ENCODE peak calls at places on chromosomes 7 and 10, in seven cellular contexts. T is neural progenitor cell; P is activated naive CD4-positive, alpha-beta T cell treated with anti-CD3 and anti-CD28 coated beads, Interleukin-2, amount 50 U/mL, for 16 hours; A is HuH-7.5; W is NCI-H1930; R is mammary epithelial cell; S is transverse colon. E is an unnamed sample.

GRCh38 chr7:132865366-132865765 is 216.5 kb downstream of the CHCHD3 start:
- DNase-seq in T (no peak), P (no peak), A (no peak), W (no peak), R (no peak), S (no peak), E (no peak)

GRCh38 chr7:46900312-46901263 is 681.3 kb downstream of the TNS3 start:
- DNase-seq in T (no peak), P (no peak), A (no peak), W (no peak), R (no peak), S (no peak), E (no peak)

GRCh38 chr7:83791737-83792136 is 142.8 kb upstream of the SEMA3E start:
- DNase-seq in T (no peak), P (no peak), A (no peak), W (no peak), R (no peak), S (no peak), E (no peak)

GRCh38 chr7:106143711-106144347 is 31.7 kb upstream of the SYPL1 start:
- DNase-seq in T (peak; percentile 27), P (no peak), A (no peak), W (no peak), R (no peak), S (no peak), E (no peak)

GRCh38 chr10:628386-629045 is 61.0 kb downstream of the DIP2C start:
- DNase-seq in T (no peak), P (no peak), A (no peak), W (no peak), R (no peak), S (no peak), E (no peak)

GRCh38 chr7:116588641-116589594 is 64.1 kb downstream of the CAV1 start:
- DNase-seq in T (peak; percentile 68), P (no peak), A (no peak), W (peak; percentile 35), R (peak; percentile 44), S (no peak), E (no peak)

GRCh38 chr10:4280481-4281206 is 495.6 kb upstream of the KLF6 start:
- DNase-seq in T (no peak), P (no peak), A (no peak), W (no peak), R (peak; percentile 41), S (peak; percentile 44), E (no peak)

GRCh38 chr10:119165171-119166110 is at the start of gene SFXN4:
- DNase-seq in T (peak; percentile 67), P (peak; percentile 84), A (peak; percentile 61), W (peak; percentile 15), R (peak; percentile 48), S (peak; percentile 85), E (no peak)

GRCh38 chr7:7157887-7158271 is 24.5 kb upstream of the C1GALT1 start:
- DNase-seq in T (no peak), P (no peak), A (no peak), W (no peak), R (peak; percentile 59), S (no peak), E (no peak)

GRCh38 chr10:21130683-21131442 is 233.8 kb upstream of the NEBL start:
- DNase-seq in T (no peak), P (no peak), A (no peak), W (no peak), R (no peak), S (no peak), E (no peak)

GRCh38 chr7:142950235-142950634 is 11.0 kb downstream of the LLCFC1 start:
- DNase-seq in T (no peak), P (no peak), A (no peak), W (no peak), R (no peak), S (no peak), E (no peak)

GRCh38 chr10:116848032-116848911 is 1.0 kb upstream of the ENO4 start:
- DNase-seq in T (no peak), P (no peak), A (no peak), W (no peak), R (peak; percentile 61), S (peak; percentile 24), E (no peak)

GRCh38 chr10:42933454-42934340 is 143.2 kb upstream of the RET start:
- DNase-seq in T (peak; percentile 73), P (no peak), A (no peak), W (no peak), R (no peak), S (peak; percentile 50), E (no peak)

GRCh38 chr7:142770720-142771352 is at the start of gene PRSS2:
- DNase-seq in T (no peak), P (no peak), A (no peak), W (no peak), R (no peak), S (no peak), E (no peak)

GRCh38 chr10:50325449-50326188 is 74.3 kb upstream of the ASAH2 start:
- DNase-seq in T (no peak), P (no peak), A (no peak), W (no peak), R (peak; percentile 95), S (peak; percentile 22), E (no peak)

E was measured in NCI-H2081 treated with DMSO at 0.1 percent for 48 hours.